ENCODE peak calls at places on chromosomes 12 and 14, in five cellular contexts. S is nucleus accumbens, O is A549, G is retina, Y is psoas muscle. R is an unnamed sample.
A peak's percentile ranks its signal among the peaks of the same experiment; 100 is the strongest.

GRCh38 chr12:50597200-50598195 is 92.7 kb downstream of the DIP2B start:
- DNase-seq in S (peak; percentile 23), O (peak; percentile 68), G (no peak), Y (no peak), R (no peak)

GRCh38 chr12:26906024-26906423 is 31.8 kb downstream of the INTS13 start:
- DNase-seq in S (no peak), O (no peak), G (no peak), Y (no peak), R (no peak)

GRCh38 chr12:27488479-27488878 is 35.5 kb upstream of the PPFIBP1 start:
- DNase-seq in S (no peak), O (no peak), G (no peak), Y (no peak), R (no peak)

GRCh38 chr12:12506541-12506940 is 56.1 kb downstream of the DUSP16 start:
- DNase-seq in S (no peak), O (no peak), G (peak; percentile 36), Y (no peak), R (no peak)

GRCh38 chr14:93924592-93925355 is 2.4 kb upstream of the FAM181A start:
- DNase-seq in S (no peak), O (no peak), G (no peak), Y (no peak), R (no peak)

GRCh38 chr12:21678959-21679358 is 21.3 kb upstream of the LDHB start:
- DNase-seq in S (no peak), O (no peak), G (no peak), Y (no peak), R (no peak)

GRCh38 chr12:14885718-14886201 is at the start of gene MGP:
- DNase-seq in S (no peak), O (no peak), G (no peak), Y (peak; percentile 54), R (no peak)

GRCh38 chr14:52012635-52013034 is 23.3 kb downstream of the RTRAF start:
- DNase-seq in S (no peak), O (no peak), G (no peak), Y (peak; percentile 62), R (no peak)